ENCODE peak calls at places on chromosomes 12 and 14, in six cellular contexts. U, X, M, Q, C and P are unnamed samples.
A peak's percentile ranks its signal among the peaks of the same experiment; 100 is the strongest.

GRCh38 chr12:89833337-89834252 is 125.0 kb upstream of the ATP2B1 start:
- DNase-seq in X (peak; percentile 18), U (no peak), C (peak; percentile 64), M (no peak), Q (no peak), P (no peak)

GRCh38 chr14:89340200-89340667 is 76.8 kb downstream of the FOXN3 start:
- DNase-seq in Q (no peak), U (no peak), X (no peak), M (no peak), C (no peak), P (no peak)

GRCh38 chr14:24094839-24095195 is 706 bp downstream of the PCK2 start:
- DNase-seq in M (peak; percentile 23), C (no peak), U (no peak), X (no peak), Q (peak; percentile 21), P (no peak)

GRCh38 chr12:26077915-26078314 is 46.9 kb downstream of the BHLHE41 start:
- DNase-seq in X (peak; percentile 25), C (no peak), Q (peak; percentile 18), M (peak; percentile 79), U (no peak), P (no peak)

GRCh38 chr12:1474059-1474537 is 120.3 kb downstream of the FBXL14 start:
- DNase-seq in C (peak; percentile 98), U (no peak), Q (peak; percentile 100), M (peak; percentile 100), X (peak; percentile 99), P (no peak)

GRCh38 chr12:95764848-95765247 is 25.7 kb downstream of the NTN4 start:
- DNase-seq in C (no peak), U (no peak), M (no peak), X (no peak), Q (no peak), P (no peak)

GRCh38 chr12:8665729-8666128 is 3.1 kb upstream of the MFAP5 start:
- DNase-seq in X (no peak), U (no peak), C (no peak), M (no peak), Q (no peak), P (no peak)

GRCh38 chr14:61188196-61188595 is 92.9 kb downstream of the TMEM30B start:
- DNase-seq in X (peak; percentile 19), Q (no peak), U (peak; percentile 46), C (peak; percentile 26), M (peak; percentile 36), P (peak; percentile 29)

GRCh38 chr12:97681612-97682504 is 219.3 kb downstream of the RMST start:
- DNase-seq in Q (no peak), X (no peak), M (no peak), C (no peak), U (no peak), P (no peak)

GRCh38 chr12:66726531-66726930 is 47.7 kb upstream of the GRIP1 start:
- DNase-seq in Q (no peak), M (no peak), C (no peak), X (no peak), U (no peak), P (no peak)

GRCh38 chr12:1529862-1530591 is 64.4 kb downstream of the FBXL14 start:
- DNase-seq in X (peak; percentile 71), Q (no peak), M (peak; percentile 77), C (no peak), U (no peak), P (no peak)

GRCh38 chr14:91058017-91058675 is 2.3 kb downstream of the RPS6KA5 start:
- DNase-seq in U (no peak), Q (peak; percentile 37), X (peak; percentile 47), M (peak; percentile 51), C (no peak), P (no peak)

GRCh38 chr12:103742349-103742784 is 98.7 kb downstream of the NT5DC3 start:
- DNase-seq in C (peak; percentile 23), M (peak; percentile 32), Q (no peak), X (peak; percentile 38), U (no peak), P (no peak)